ENCODE peak calls at places on chromosomes 3 and 15, in four cellular contexts. V, O, M and C are unnamed samples.

GRCh38 chr3:170689218-170689874 is 103.5 kb upstream of the SLC7A14 start:
- DNase-seq in V (peak), O (no peak), M (no peak), C (peak)

GRCh38 chr3:121747976-121748375 is 1.6 kb downstream of the GOLGB1 start:
- DNase-seq in V (no peak), O (no peak), M (no peak), C (no peak)

GRCh38 chr15:68500363-68501317 is 68.7 kb upstream of the ITGA11 start:
- DNase-seq in V (no peak), O (no peak), M (no peak), C (no peak)

GRCh38 chr3:80051602-80051962 is 283.8 kb upstream of the ROBO1 start:
- DNase-seq in V (no peak), O (no peak), M (no peak), C (no peak)

GRCh38 chr3:192747746-192748145 is 20.4 kb upstream of the FGF12 start:
- DNase-seq in V (no peak), O (no peak), M (no peak), C (no peak)

GRCh38 chr3:195876297-195877031 is 31.9 kb downstream of the TNK2 start:
- DNase-seq in V (peak), O (no peak), M (no peak), C (no peak)

GRCh38 chr3:37666618-37667017 is 195.1 kb upstream of the CTDSPL start:
- DNase-seq in V (no peak), O (no peak), M (no peak), C (no peak)

GRCh38 chr15:77473328-77473727 is 52.6 kb downstream of the HMG20A start:
- DNase-seq in V (no peak), O (no peak), M (no peak), C (no peak)

GRCh38 chr3:185656321-185656840 is 70.3 kb downstream of the SENP2 start:
- DNase-seq in V (peak), O (no peak), M (no peak), C (peak)

GRCh38 chr15:43899928-43900327 is 73.1 kb downstream of the WDR76 start:
- DNase-seq in V (no peak), O (no peak), M (no peak), C (no peak)

GRCh38 chr3:151377768-151378385 is 6.7 kb downstream of the P2RY12 start:
- DNase-seq in V (no peak), O (no peak), M (no peak), C (no peak)
- H3K4me3 ChIP-seq in V (no peak), O (no peak), M (no peak), C (no peak)

DNA sequence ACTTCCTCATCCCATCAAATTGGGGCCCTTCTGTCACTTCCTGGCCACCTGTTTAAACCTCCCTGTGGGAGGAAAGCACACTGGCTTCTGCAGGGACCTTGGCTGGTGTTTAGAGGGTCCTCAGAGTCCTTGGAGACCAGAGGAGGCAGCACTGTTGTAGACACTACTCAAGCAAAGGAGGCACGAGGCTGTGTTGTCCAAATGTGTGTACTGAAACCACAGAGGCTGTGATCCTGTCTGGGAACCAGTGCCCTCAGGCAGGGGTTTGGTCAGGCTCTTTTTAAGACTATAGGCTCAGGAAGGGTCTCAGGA is 12.4 kb upstream of the SEC13 start:
- DNase-seq in V (no peak), O (no peak), M (no peak), C (no peak)
- H3K27ac ChIP-seq in V (no peak), O (no peak), M (no peak), C (no peak)

DNA sequence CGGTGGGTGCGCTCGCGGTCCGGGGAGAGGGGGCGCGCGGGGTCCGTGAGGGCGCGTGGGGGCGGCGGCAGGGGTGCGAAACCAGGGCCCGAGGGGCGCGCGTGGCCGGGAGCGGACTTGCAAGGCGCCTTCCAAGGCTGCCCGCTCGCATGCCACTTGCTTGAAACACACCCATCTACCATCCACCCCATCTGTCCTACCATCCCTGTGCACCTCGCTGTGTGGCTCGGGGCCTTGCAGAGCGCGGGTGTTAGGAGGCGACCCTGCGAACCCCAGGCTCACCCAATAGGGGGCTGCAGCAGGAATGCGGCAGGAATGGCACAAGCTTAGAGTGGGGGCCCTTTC is 240 bp downstream of the CFAP100 start:
- DNase-seq in V (no peak), O (no peak), M (no peak), C (no peak)
- TF ChIP-seq CTCF in V (no peak), O (no peak), M (no peak), C (no peak)

DNA sequence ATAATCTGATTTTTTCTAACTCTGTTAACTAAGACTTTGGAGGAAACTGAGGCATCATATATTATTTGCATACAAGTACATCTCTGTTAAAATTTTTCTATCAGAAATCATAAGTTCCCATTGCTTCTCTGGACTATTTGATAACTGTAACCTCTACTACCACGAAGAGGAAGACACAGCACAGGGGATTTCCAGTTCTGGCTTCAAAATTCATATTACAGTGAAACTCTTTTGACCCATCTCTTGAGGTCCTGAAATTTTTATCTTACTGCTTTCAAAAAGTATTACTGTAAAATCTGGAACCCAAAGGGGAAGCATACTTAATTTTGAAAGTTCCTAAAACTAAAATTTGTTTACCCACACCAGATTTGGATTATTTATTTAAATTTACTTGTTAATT is 4.2 kb downstream of the PLSCR1 start:
- DNase-seq in V (no peak), O (no peak), M (no peak), C (no peak)
- H3K4me3 ChIP-seq in V (no peak), O (peak), M (peak), C (no peak)

GRCh38 chr3:188292827-188293226 is 138.9 kb downstream of the LPP start:
- DNase-seq in V (no peak), O (no peak), M (no peak), C (no peak)

GRCh38 chr3:188295876-188296275 is 141.9 kb downstream of the LPP start:
- DNase-seq in V (no peak), O (no peak), M (no peak), C (no peak)

GRCh38 chr3:188294823-188295487 is 141.0 kb downstream of the LPP start:
- DNase-seq in V (no peak), O (no peak), M (no peak), C (no peak)

GRCh38 chr3:188296761-188297689 is 143.1 kb downstream of the LPP start:
- DNase-seq in V (peak), O (no peak), M (no peak), C (no peak)

DNA sequence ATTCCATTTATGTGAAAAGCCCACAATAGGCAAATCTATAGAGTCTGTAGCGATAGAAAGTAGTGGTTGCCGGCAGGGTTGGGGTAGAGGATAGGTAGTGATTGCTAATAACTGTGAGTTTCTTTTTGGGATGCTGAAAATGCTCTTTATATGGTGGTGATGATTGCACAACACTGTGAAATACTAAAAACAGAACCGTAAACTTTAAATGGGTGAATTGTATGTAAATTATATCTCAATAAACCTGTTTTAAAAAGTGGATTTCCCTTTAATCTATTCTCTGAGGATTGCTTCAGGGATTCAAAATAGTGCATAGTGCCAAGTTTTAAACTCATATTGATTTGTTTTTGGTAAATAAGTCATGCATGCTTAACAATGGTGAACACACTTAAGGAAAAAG is 140.2 kb downstream of the LPP start:
- DNase-seq in V (no peak), O (no peak), M (no peak), C (no peak)
- H3K27ac ChIP-seq in V (peak), O (peak), M (no peak), C (peak)

DNA sequence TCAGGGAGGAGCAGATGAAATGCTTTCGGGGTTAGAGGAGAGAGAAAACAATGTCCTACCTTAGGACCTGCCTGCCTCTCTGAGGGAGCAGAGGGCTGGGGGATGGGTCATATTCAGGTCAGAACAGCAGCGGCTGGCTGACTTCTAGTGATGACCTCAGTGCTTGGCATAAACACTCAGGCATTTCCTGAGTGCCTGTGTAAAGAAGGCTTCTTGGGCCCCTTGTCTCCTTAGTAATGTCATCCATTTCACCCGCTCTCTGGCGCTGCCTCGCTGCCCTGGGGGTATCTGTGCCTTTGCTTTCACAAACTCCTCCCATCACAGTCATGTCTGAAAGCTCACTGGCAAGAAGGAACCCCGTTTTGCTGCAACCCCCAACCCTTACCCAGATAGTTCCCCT is 82.9 kb upstream of the GSK3B start:
- DNase-seq in V (no peak), O (peak), M (no peak), C (no peak)
- TF ChIP-seq CTCF in V (no peak), O (peak), M (no peak), C (no peak)

DNA sequence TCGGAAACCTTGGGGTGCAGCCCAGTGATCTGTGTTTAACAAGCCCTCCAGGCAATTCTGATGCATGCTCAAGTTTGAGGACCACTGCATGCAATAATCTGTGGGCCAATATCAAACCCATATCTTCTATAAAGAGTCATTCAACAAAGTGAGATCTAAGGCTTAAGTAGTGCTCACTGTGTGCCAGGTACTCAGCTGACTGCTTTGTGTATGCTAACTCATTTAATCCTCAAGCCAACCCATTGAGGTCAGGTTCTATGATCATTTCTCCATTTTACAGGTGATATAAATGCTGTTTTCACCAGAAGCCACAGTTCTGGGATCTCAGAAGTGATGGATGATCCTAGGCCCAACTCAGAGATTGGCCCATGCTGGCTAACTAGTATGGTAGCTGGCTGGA is 101.7 kb downstream of the SMAD6 start:
- DNase-seq in V (peak), O (no peak), M (no peak), C (peak)
- H3K4me3 ChIP-seq in V (no peak), O (no peak), M (no peak), C (no peak)

DNA sequence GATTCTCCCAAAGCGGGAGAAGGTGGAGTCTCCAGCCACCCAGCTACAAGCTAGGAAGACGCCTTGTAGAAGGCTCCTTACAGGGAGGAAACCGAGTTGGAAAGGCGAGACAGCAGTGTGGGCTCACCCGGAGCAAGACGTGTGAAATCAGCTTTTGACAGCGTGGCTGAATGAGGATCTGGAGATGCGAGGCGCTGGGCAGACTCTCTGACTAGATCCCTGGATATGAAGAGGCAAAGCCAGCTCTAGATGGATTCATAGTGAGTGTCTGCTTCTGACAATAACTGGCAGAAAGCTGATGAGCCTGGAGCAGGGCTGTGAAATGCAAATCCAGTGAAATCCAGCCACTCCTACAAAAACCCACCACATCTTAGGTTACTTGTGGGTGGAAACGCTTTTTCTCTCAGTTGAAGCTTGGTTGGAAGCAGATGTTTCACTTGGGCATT is 41.0 kb downstream of the GOLGA6A start:
- DNase-seq in V (no peak), O (no peak), M (no peak), C (no peak)
- H3K27ac ChIP-seq in V (peak), O (peak), M (peak), C (peak)